ENCODE peak calls at places on chromosome 9, in eight cellular contexts. One of them, this sample, is unnamed.
A peak's percentile ranks its signal among the peaks of the same experiment; 100 is the strongest.

GRCh38 chr9:120914410-120914809 is 12.2 kb downstream of the TRAF1 start:
- DNase-seq in HT-29: no peak
- DNase-seq in left colon: no peak
- DNase-seq in left cardiac atrium: no peak
- DNase-seq in HepG2: no peak
- DNase-seq in LoVo: no peak
- DNase-seq in body of pancreas: no peak
- DNase-seq in OCI-LY7: no peak
- DNase-seq in this sample: no peak

GRCh38 chr9:136857166-136857565 is 5.0 kb downstream of the MAMDC4 start:
- DNase-seq in HT-29: no peak
- DNase-seq in left cardiac atrium: peak; percentile 18
- DNase-seq in OCI-LY7: no peak
- DNase-seq in body of pancreas: peak; percentile 56
- DNase-seq in left colon: no peak
- DNase-seq in LoVo: no peak
- DNase-seq in HepG2: no peak
- DNase-seq in this sample: no peak

GRCh38 chr9:70563010-70563409 is 148.6 kb upstream of the KLF9 start:
- DNase-seq in HT-29: no peak
- DNase-seq in body of pancreas: no peak
- DNase-seq in HepG2: no peak
- DNase-seq in LoVo: no peak
- DNase-seq in left cardiac atrium: no peak
- DNase-seq in left colon: no peak
- DNase-seq in OCI-LY7: no peak
- DNase-seq in this sample: no peak

GRCh38 chr9:123550012-123550411 is 194.0 kb downstream of the CRB2 start:
- DNase-seq in LoVo: no peak
- DNase-seq in left cardiac atrium: no peak
- DNase-seq in HT-29: no peak
- DNase-seq in body of pancreas: no peak
- DNase-seq in left colon: no peak
- DNase-seq in HepG2: no peak
- DNase-seq in OCI-LY7: no peak
- DNase-seq in this sample: no peak

GRCh38 chr9:5593904-5594303 is 35.0 kb upstream of the RIC1 start:
- DNase-seq in body of pancreas: no peak
- DNase-seq in OCI-LY7: peak; percentile 89
- DNase-seq in LoVo: no peak
- DNase-seq in left cardiac atrium: no peak
- DNase-seq in left colon: no peak
- DNase-seq in HepG2: no peak
- DNase-seq in HT-29: no peak
- DNase-seq in this sample: no peak

GRCh38 chr9:134867917-134868750 is 12.5 kb upstream of the FCN2 start:
- DNase-seq in OCI-LY7: peak; percentile 37
- DNase-seq in left cardiac atrium: no peak
- DNase-seq in body of pancreas: no peak
- DNase-seq in left colon: no peak
- DNase-seq in HT-29: no peak
- DNase-seq in HepG2: no peak
- DNase-seq in LoVo: no peak
- DNase-seq in this sample: no peak

GRCh38 chr9:133973111-133973790 is 18.9 kb downstream of the VAV2 start:
- DNase-seq in HT-29: no peak
- DNase-seq in left colon: no peak
- DNase-seq in OCI-LY7: no peak
- DNase-seq in HepG2: no peak
- DNase-seq in body of pancreas: peak; percentile 44
- DNase-seq in LoVo: no peak
- DNase-seq in left cardiac atrium: peak; percentile 14
- DNase-seq in this sample: peak; percentile 69

GRCh38 chr9:72980600-72981265 is 27.9 kb upstream of the ALDH1A1 start:
- DNase-seq in left cardiac atrium: no peak
- DNase-seq in OCI-LY7: no peak
- DNase-seq in HT-29: peak; percentile 80
- DNase-seq in body of pancreas: no peak
- DNase-seq in left colon: no peak
- DNase-seq in LoVo: no peak
- DNase-seq in HepG2: peak; percentile 80
- DNase-seq in this sample: no peak

GRCh38 chr9:75239176-75239575 is 150.9 kb downstream of the OSTF1 start:
- DNase-seq in LoVo: no peak
- DNase-seq in body of pancreas: peak; percentile 76
- DNase-seq in left colon: no peak
- DNase-seq in HT-29: no peak
- DNase-seq in left cardiac atrium: no peak
- DNase-seq in HepG2: peak; percentile 42
- DNase-seq in OCI-LY7: peak; percentile 13
- DNase-seq in this sample: no peak

GRCh38 chr9:120715331-120715924 is 1.2 kb upstream of the MEGF9 start:
- DNase-seq in HT-29: no peak
- DNase-seq in left cardiac atrium: peak; percentile 68
- DNase-seq in OCI-LY7: no peak
- DNase-seq in body of pancreas: no peak
- DNase-seq in left colon: peak; percentile 44
- DNase-seq in LoVo: no peak
- DNase-seq in HepG2: no peak
- DNase-seq in this sample: no peak

GRCh38 chr9:31958572-31958971 is 425.9 kb upstream of the ACO1 start:
- DNase-seq in left colon: no peak
- DNase-seq in left cardiac atrium: no peak
- DNase-seq in HepG2: no peak
- DNase-seq in LoVo: no peak
- DNase-seq in body of pancreas: no peak
- DNase-seq in OCI-LY7: no peak
- DNase-seq in HT-29: no peak
- DNase-seq in this sample: no peak

GRCh38 chr9:136370687-136371530 is 2.6 kb downstream of the CARD9 start:
- DNase-seq in left colon: no peak
- DNase-seq in HT-29: no peak
- DNase-seq in body of pancreas: no peak
- DNase-seq in HepG2: no peak
- DNase-seq in LoVo: no peak
- DNase-seq in left cardiac atrium: no peak
- DNase-seq in OCI-LY7: no peak
- DNase-seq in this sample: no peak

GRCh38 chr9:108743426-108743825 is 112.4 kb downstream of the ACTL7B start:
- DNase-seq in left cardiac atrium: no peak
- DNase-seq in OCI-LY7: no peak
- DNase-seq in HepG2: no peak
- DNase-seq in HT-29: no peak
- DNase-seq in LoVo: no peak
- DNase-seq in left colon: no peak
- DNase-seq in body of pancreas: no peak
- DNase-seq in this sample: no peak

GRCh38 chr9:132557768-132558167 is 24.6 kb upstream of the BARHL1 start:
- DNase-seq in LoVo: no peak
- DNase-seq in left cardiac atrium: no peak
- DNase-seq in left colon: no peak
- DNase-seq in HT-29: no peak
- DNase-seq in HepG2: no peak
- DNase-seq in OCI-LY7: no peak
- DNase-seq in body of pancreas: no peak
- DNase-seq in this sample: no peak

GRCh38 chr9:16519001-16519400 is 351.5 kb downstream of the BNC2 start:
- DNase-seq in HT-29: no peak
- DNase-seq in left cardiac atrium: no peak
- DNase-seq in left colon: no peak
- DNase-seq in HepG2: no peak
- DNase-seq in body of pancreas: no peak
- DNase-seq in OCI-LY7: no peak
- DNase-seq in LoVo: no peak
- DNase-seq in this sample: no peak

GRCh38 chr9:109775516-109775915 is 4.5 kb upstream of the PALM2AKAP2 start:
- DNase-seq in HT-29: no peak
- DNase-seq in HepG2: no peak
- DNase-seq in OCI-LY7: no peak
- DNase-seq in left colon: no peak
- DNase-seq in body of pancreas: no peak
- DNase-seq in left cardiac atrium: no peak
- DNase-seq in LoVo: no peak
- DNase-seq in this sample: no peak

GRCh38 chr9:124267271-124267807 is 9.6 kb downstream of the NEK6 start:
- DNase-seq in LoVo: no peak
- DNase-seq in left cardiac atrium: no peak
- DNase-seq in HT-29: no peak
- DNase-seq in HepG2: no peak
- DNase-seq in left colon: peak; percentile 85
- DNase-seq in body of pancreas: peak; percentile 79
- DNase-seq in OCI-LY7: peak; percentile 53
- DNase-seq in this sample: no peak

GRCh38 chr9:104831681-104832080 is 67.8 kb downstream of the NIPSNAP3B start:
- DNase-seq in body of pancreas: no peak
- DNase-seq in left cardiac atrium: no peak
- DNase-seq in OCI-LY7: no peak
- DNase-seq in left colon: no peak
- DNase-seq in HT-29: no peak
- DNase-seq in LoVo: no peak
- DNase-seq in HepG2: no peak
- DNase-seq in this sample: no peak

GRCh38 chr9:33162721-33163311 is 4.3 kb downstream of the B4GALT1 start:
- DNase-seq in OCI-LY7: no peak
- DNase-seq in HT-29: peak; percentile 29
- DNase-seq in body of pancreas: peak; percentile 72
- DNase-seq in LoVo: no peak
- DNase-seq in HepG2: peak; percentile 76
- DNase-seq in left colon: peak; percentile 66
- DNase-seq in left cardiac atrium: peak; percentile 66
- DNase-seq in this sample: no peak

GRCh38 chr9:27125030-27125429 is 16.0 kb downstream of the TEK start:
- DNase-seq in left cardiac atrium: peak; percentile 63
- DNase-seq in body of pancreas: peak; percentile 79
- DNase-seq in left colon: peak; percentile 63
- DNase-seq in LoVo: peak; percentile 6
- DNase-seq in HT-29: peak; percentile 42
- DNase-seq in HepG2: no peak
- DNase-seq in OCI-LY7: no peak
- DNase-seq in this sample: no peak

GRCh38 chr9:129823163-129823933 is 588 bp downstream of the TOR1A start:
- DNase-seq in left cardiac atrium: no peak
- DNase-seq in OCI-LY7: peak; percentile 48
- DNase-seq in HT-29: peak; percentile 7
- DNase-seq in HepG2: no peak
- DNase-seq in LoVo: no peak
- DNase-seq in body of pancreas: no peak
- DNase-seq in left colon: no peak
- DNase-seq in this sample: no peak

GRCh38 chr9:1707291-1707690 is 307.9 kb upstream of the SMARCA2 start:
- DNase-seq in HT-29: no peak
- DNase-seq in left colon: no peak
- DNase-seq in HepG2: no peak
- DNase-seq in LoVo: no peak
- DNase-seq in OCI-LY7: no peak
- DNase-seq in left cardiac atrium: no peak
- DNase-seq in body of pancreas: no peak
- DNase-seq in this sample: no peak

GRCh38 chr9:91951944-91952520 is 2.0 kb upstream of the ROR2 start:
- DNase-seq in body of pancreas: no peak
- DNase-seq in HepG2: no peak
- DNase-seq in HT-29: no peak
- DNase-seq in left cardiac atrium: no peak
- DNase-seq in OCI-LY7: no peak
- DNase-seq in LoVo: no peak
- DNase-seq in left colon: no peak
- DNase-seq in this sample: no peak

GRCh38 chr9:133717113-133718031 is 20.8 kb downstream of the SARDH start:
- DNase-seq in body of pancreas: peak; percentile 9
- DNase-seq in left colon: no peak
- DNase-seq in HT-29: no peak
- DNase-seq in left cardiac atrium: no peak
- DNase-seq in OCI-LY7: no peak
- DNase-seq in LoVo: no peak
- DNase-seq in HepG2: no peak
- DNase-seq in this sample: peak; percentile 75

GRCh38 chr9:91426123-91426745 is 2.6 kb upstream of the NFIL3 start:
- DNase-seq in HT-29: peak; percentile 71
- DNase-seq in OCI-LY7: peak; percentile 73
- DNase-seq in left cardiac atrium: no peak
- DNase-seq in LoVo: peak; percentile 45
- DNase-seq in body of pancreas: no peak
- DNase-seq in HepG2: peak; percentile 53
- DNase-seq in left colon: no peak
- DNase-seq in this sample: no peak

GRCh38 chr9:76539180-76539579 is 80.2 kb downstream of the GCNT1 start:
- DNase-seq in body of pancreas: no peak
- DNase-seq in HT-29: no peak
- DNase-seq in LoVo: no peak
- DNase-seq in left cardiac atrium: no peak
- DNase-seq in OCI-LY7: no peak
- DNase-seq in left colon: no peak
- DNase-seq in HepG2: no peak
- DNase-seq in this sample: no peak

GRCh38 chr9:15231788-15232635 is 75.0 kb downstream of the TTC39B start:
- DNase-seq in HepG2: peak; percentile 22
- DNase-seq in LoVo: no peak
- DNase-seq in left cardiac atrium: no peak
- DNase-seq in left colon: no peak
- DNase-seq in HT-29: peak; percentile 8
- DNase-seq in body of pancreas: no peak
- DNase-seq in OCI-LY7: peak; percentile 43
- DNase-seq in this sample: no peak

GRCh38 chr9:133873006-133873780 is 118.9 kb downstream of the VAV2 start:
- DNase-seq in OCI-LY7: no peak
- DNase-seq in LoVo: no peak
- DNase-seq in left colon: no peak
- DNase-seq in HepG2: no peak
- DNase-seq in body of pancreas: no peak
- DNase-seq in HT-29: no peak
- DNase-seq in left cardiac atrium: no peak
- DNase-seq in this sample: no peak

GRCh38 chr9:126479515-126479914 is 134.2 kb upstream of the LMX1B start:
- DNase-seq in HT-29: no peak
- DNase-seq in OCI-LY7: no peak
- DNase-seq in left colon: no peak
- DNase-seq in body of pancreas: no peak
- DNase-seq in LoVo: no peak
- DNase-seq in HepG2: no peak
- DNase-seq in left cardiac atrium: no peak
- DNase-seq in this sample: no peak

GRCh38 chr9:122206118-122207046 is 22.4 kb downstream of the LHX6 start:
- DNase-seq in left cardiac atrium: no peak
- DNase-seq in LoVo: peak; percentile 8
- DNase-seq in left colon: no peak
- DNase-seq in body of pancreas: no peak
- DNase-seq in HepG2: no peak
- DNase-seq in HT-29: no peak
- DNase-seq in OCI-LY7: no peak
- DNase-seq in this sample: peak; percentile 86

GRCh38 chr9:100554935-100555401 is 22.9 kb upstream of the CAVIN4 start:
- DNase-seq in LoVo: no peak
- DNase-seq in left colon: no peak
- DNase-seq in body of pancreas: no peak
- DNase-seq in HT-29: no peak
- DNase-seq in OCI-LY7: peak; percentile 15
- DNase-seq in left cardiac atrium: no peak
- DNase-seq in HepG2: no peak
- DNase-seq in this sample: no peak

GRCh38 chr9:88280816-88281382 is 107.3 kb upstream of the SPIN1 start:
- DNase-seq in OCI-LY7: no peak
- DNase-seq in HepG2: no peak
- DNase-seq in HT-29: peak; percentile 21
- DNase-seq in body of pancreas: no peak
- DNase-seq in LoVo: peak; percentile 12
- DNase-seq in left colon: no peak
- DNase-seq in left cardiac atrium: no peak
- DNase-seq in this sample: no peak

GRCh38 chr9:111198936-111199335 is 131.1 kb downstream of the OR2K2 start:
- DNase-seq in left colon: no peak
- DNase-seq in body of pancreas: no peak
- DNase-seq in LoVo: no peak
- DNase-seq in left cardiac atrium: no peak
- DNase-seq in OCI-LY7: no peak
- DNase-seq in HepG2: no peak
- DNase-seq in HT-29: no peak
- DNase-seq in this sample: no peak

GRCh38 chr9:33025572-33026347 is 687 bp downstream of the DNAJA1 start:
- DNase-seq in left cardiac atrium: peak; percentile 62
- DNase-seq in left colon: peak; percentile 73
- DNase-seq in HT-29: peak; percentile 48
- DNase-seq in HepG2: peak; percentile 73
- DNase-seq in body of pancreas: peak; percentile 66
- DNase-seq in OCI-LY7: peak; percentile 76
- DNase-seq in LoVo: peak; percentile 28
- DNase-seq in this sample: no peak